ENCODE peak calls at places on chromosomes 4 and X, in nine cellular contexts. One of them, this sample, is unnamed.

GRCh38 chrX:38881727-38882126 is 80.5 kb downstream of the MID1IP1 start:
- DNase-seq in activated naive CD8-positive, alpha-beta T cell treated with anti-CD3 and anti-CD28 coated beads, Interleukin-2, amount 50 U/mL, for 24 hours: no peak
- DNase-seq in NCI-H774: no peak
- DNase-seq in occipital lobe: no peak
- DNase-seq in epithelial cell of esophagus: no peak
- DNase-seq in SK-MEL-5: no peak
- DNase-seq in T-helper 17 cell: no peak
- DNase-seq in activated gamma-delta T cell treated with Interleukin-2 at 50 U/mL for 16 hours: no peak
- DNase-seq in T-helper 22 cell: no peak
- DNase-seq in this sample: no peak

GRCh38 chr4:69858683-69859082 is 1.3 kb downstream of the SULT1E1 start:
- DNase-seq in activated naive CD8-positive, alpha-beta T cell treated with anti-CD3 and anti-CD28 coated beads, Interleukin-2, amount 50 U/mL, for 24 hours: no peak
- DNase-seq in occipital lobe: no peak
- DNase-seq in T-helper 22 cell: no peak
- DNase-seq in NCI-H774: peak; percentile 41
- DNase-seq in epithelial cell of esophagus: peak; percentile 90
- DNase-seq in activated gamma-delta T cell treated with Interleukin-2 at 50 U/mL for 16 hours: no peak
- DNase-seq in SK-MEL-5: no peak
- DNase-seq in T-helper 17 cell: no peak
- DNase-seq in this sample: peak; percentile 65

GRCh38 chr4:1579834-1580686 is 104.1 kb downstream of the FAM53A start:
- DNase-seq in T-helper 22 cell: no peak
- DNase-seq in SK-MEL-5: peak; percentile 91
- DNase-seq in activated gamma-delta T cell treated with Interleukin-2 at 50 U/mL for 16 hours: peak; percentile 91
- DNase-seq in epithelial cell of esophagus: peak; percentile 57
- DNase-seq in occipital lobe: peak; percentile 50
- DNase-seq in activated naive CD8-positive, alpha-beta T cell treated with anti-CD3 and anti-CD28 coated beads, Interleukin-2, amount 50 U/mL, for 24 hours: peak; percentile 90
- DNase-seq in NCI-H774: peak; percentile 54
- DNase-seq in T-helper 17 cell: peak; percentile 91
- DNase-seq in this sample: peak; percentile 67

GRCh38 chrX:46882266-46882665 is 30.0 kb upstream of the JADE3 start:
- DNase-seq in occipital lobe: no peak
- DNase-seq in T-helper 17 cell: no peak
- DNase-seq in activated gamma-delta T cell treated with Interleukin-2 at 50 U/mL for 16 hours: no peak
- DNase-seq in activated naive CD8-positive, alpha-beta T cell treated with anti-CD3 and anti-CD28 coated beads, Interleukin-2, amount 50 U/mL, for 24 hours: no peak
- DNase-seq in T-helper 22 cell: no peak
- DNase-seq in SK-MEL-5: no peak
- DNase-seq in NCI-H774: no peak
- DNase-seq in epithelial cell of esophagus: no peak
- DNase-seq in this sample: peak; percentile 75

GRCh38 chr4:31052519-31052918 is 332.4 kb downstream of the PCDH7 start:
- DNase-seq in epithelial cell of esophagus: no peak
- DNase-seq in activated gamma-delta T cell treated with Interleukin-2 at 50 U/mL for 16 hours: no peak
- DNase-seq in T-helper 17 cell: no peak
- DNase-seq in T-helper 22 cell: no peak
- DNase-seq in NCI-H774: no peak
- DNase-seq in occipital lobe: no peak
- DNase-seq in activated naive CD8-positive, alpha-beta T cell treated with anti-CD3 and anti-CD28 coated beads, Interleukin-2, amount 50 U/mL, for 24 hours: no peak
- DNase-seq in SK-MEL-5: peak; percentile 91
- DNase-seq in this sample: no peak

GRCh38 chr4:7798215-7798995 is 141.3 kb downstream of the AFAP1 start:
- DNase-seq in T-helper 17 cell: no peak
- DNase-seq in T-helper 22 cell: no peak
- DNase-seq in occipital lobe: no peak
- DNase-seq in epithelial cell of esophagus: no peak
- DNase-seq in activated gamma-delta T cell treated with Interleukin-2 at 50 U/mL for 16 hours: no peak
- DNase-seq in SK-MEL-5: peak; percentile 8
- DNase-seq in NCI-H774: no peak
- DNase-seq in activated naive CD8-positive, alpha-beta T cell treated with anti-CD3 and anti-CD28 coated beads, Interleukin-2, amount 50 U/mL, for 24 hours: no peak
- DNase-seq in this sample: peak; percentile 22

GRCh38 chr4:102344520-102344954 is 745 bp downstream of the SLC39A8 start:
- DNase-seq in SK-MEL-5: peak; percentile 26
- DNase-seq in activated gamma-delta T cell treated with Interleukin-2 at 50 U/mL for 16 hours: peak; percentile 56
- DNase-seq in T-helper 22 cell: peak; percentile 61
- DNase-seq in T-helper 17 cell: peak; percentile 60
- DNase-seq in NCI-H774: peak; percentile 7
- DNase-seq in occipital lobe: no peak
- DNase-seq in epithelial cell of esophagus: no peak
- DNase-seq in activated naive CD8-positive, alpha-beta T cell treated with anti-CD3 and anti-CD28 coated beads, Interleukin-2, amount 50 U/mL, for 24 hours: peak; percentile 74
- DNase-seq in this sample: peak; percentile 65

GRCh38 chr4:4542824-4543485 is 1.1 kb upstream of the STX18 start:
- DNase-seq in occipital lobe: no peak
- DNase-seq in SK-MEL-5: no peak
- DNase-seq in NCI-H774: no peak
- DNase-seq in activated naive CD8-positive, alpha-beta T cell treated with anti-CD3 and anti-CD28 coated beads, Interleukin-2, amount 50 U/mL, for 24 hours: no peak
- DNase-seq in activated gamma-delta T cell treated with Interleukin-2 at 50 U/mL for 16 hours: no peak
- DNase-seq in T-helper 17 cell: no peak
- DNase-seq in T-helper 22 cell: no peak
- DNase-seq in epithelial cell of esophagus: peak; percentile 8
- DNase-seq in this sample: no peak

GRCh38 chrX:108072746-108073145 is 18.6 kb downstream of the PSMD10 start:
- DNase-seq in NCI-H774: no peak
- DNase-seq in activated gamma-delta T cell treated with Interleukin-2 at 50 U/mL for 16 hours: no peak
- DNase-seq in occipital lobe: no peak
- DNase-seq in T-helper 22 cell: no peak
- DNase-seq in SK-MEL-5: no peak
- DNase-seq in T-helper 17 cell: no peak
- DNase-seq in epithelial cell of esophagus: no peak
- DNase-seq in activated naive CD8-positive, alpha-beta T cell treated with anti-CD3 and anti-CD28 coated beads, Interleukin-2, amount 50 U/mL, for 24 hours: no peak
- DNase-seq in this sample: no peak

GRCh38 chr4:174999407-174999806 is 81.2 kb downstream of the ADAM29 start:
- DNase-seq in NCI-H774: no peak
- DNase-seq in activated naive CD8-positive, alpha-beta T cell treated with anti-CD3 and anti-CD28 coated beads, Interleukin-2, amount 50 U/mL, for 24 hours: no peak
- DNase-seq in T-helper 22 cell: no peak
- DNase-seq in epithelial cell of esophagus: peak; percentile 57
- DNase-seq in T-helper 17 cell: no peak
- DNase-seq in SK-MEL-5: peak; percentile 75
- DNase-seq in activated gamma-delta T cell treated with Interleukin-2 at 50 U/mL for 16 hours: no peak
- DNase-seq in occipital lobe: no peak
- DNase-seq in this sample: no peak

GRCh38 chrX:45479835-45480422 is 279.3 kb upstream of the DIPK2B start:
- DNase-seq in NCI-H774: no peak
- DNase-seq in occipital lobe: no peak
- DNase-seq in T-helper 17 cell: no peak
- DNase-seq in activated naive CD8-positive, alpha-beta T cell treated with anti-CD3 and anti-CD28 coated beads, Interleukin-2, amount 50 U/mL, for 24 hours: no peak
- DNase-seq in epithelial cell of esophagus: peak; percentile 93
- DNase-seq in T-helper 22 cell: no peak
- DNase-seq in activated gamma-delta T cell treated with Interleukin-2 at 50 U/mL for 16 hours: no peak
- DNase-seq in SK-MEL-5: no peak
- DNase-seq in this sample: no peak

GRCh38 chr4:156294577-156294976 is 340.9 kb upstream of the CTSO start:
- DNase-seq in T-helper 22 cell: no peak
- DNase-seq in epithelial cell of esophagus: peak; percentile 84
- DNase-seq in activated naive CD8-positive, alpha-beta T cell treated with anti-CD3 and anti-CD28 coated beads, Interleukin-2, amount 50 U/mL, for 24 hours: no peak
- DNase-seq in occipital lobe: no peak
- DNase-seq in SK-MEL-5: peak; percentile 70
- DNase-seq in NCI-H774: peak; percentile 52
- DNase-seq in T-helper 17 cell: no peak
- DNase-seq in activated gamma-delta T cell treated with Interleukin-2 at 50 U/mL for 16 hours: no peak
- DNase-seq in this sample: peak; percentile 93

GRCh38 chr4:139619644-139620043 is 46.0 kb upstream of the MGST2 start:
- DNase-seq in NCI-H774: no peak
- DNase-seq in epithelial cell of esophagus: peak; percentile 62
- DNase-seq in T-helper 17 cell: no peak
- DNase-seq in activated naive CD8-positive, alpha-beta T cell treated with anti-CD3 and anti-CD28 coated beads, Interleukin-2, amount 50 U/mL, for 24 hours: no peak
- DNase-seq in occipital lobe: no peak
- DNase-seq in activated gamma-delta T cell treated with Interleukin-2 at 50 U/mL for 16 hours: no peak
- DNase-seq in SK-MEL-5: peak; percentile 62
- DNase-seq in T-helper 22 cell: no peak
- DNase-seq in this sample: peak; percentile 59

GRCh38 chr4:48796927-48797679 is 17.0 kb upstream of the FRYL start:
- DNase-seq in occipital lobe: no peak
- DNase-seq in activated gamma-delta T cell treated with Interleukin-2 at 50 U/mL for 16 hours: no peak
- DNase-seq in T-helper 22 cell: no peak
- DNase-seq in NCI-H774: no peak
- DNase-seq in epithelial cell of esophagus: no peak
- DNase-seq in activated naive CD8-positive, alpha-beta T cell treated with anti-CD3 and anti-CD28 coated beads, Interleukin-2, amount 50 U/mL, for 24 hours: no peak
- DNase-seq in T-helper 17 cell: no peak
- DNase-seq in SK-MEL-5: no peak
- DNase-seq in this sample: no peak

GRCh38 chrX:47743504-47743903 is 84.5 kb upstream of the UXT start:
- DNase-seq in T-helper 22 cell: no peak
- DNase-seq in activated gamma-delta T cell treated with Interleukin-2 at 50 U/mL for 16 hours: no peak
- DNase-seq in NCI-H774: no peak
- DNase-seq in activated naive CD8-positive, alpha-beta T cell treated with anti-CD3 and anti-CD28 coated beads, Interleukin-2, amount 50 U/mL, for 24 hours: no peak
- DNase-seq in occipital lobe: no peak
- DNase-seq in T-helper 17 cell: no peak
- DNase-seq in SK-MEL-5: no peak
- DNase-seq in epithelial cell of esophagus: peak; percentile 6
- DNase-seq in this sample: no peak

GRCh38 chr4:3124070-3124767 is 49.7 kb downstream of the HTT start:
- DNase-seq in T-helper 22 cell: no peak
- DNase-seq in NCI-H774: no peak
- DNase-seq in T-helper 17 cell: no peak
- DNase-seq in occipital lobe: no peak
- DNase-seq in activated naive CD8-positive, alpha-beta T cell treated with anti-CD3 and anti-CD28 coated beads, Interleukin-2, amount 50 U/mL, for 24 hours: no peak
- DNase-seq in activated gamma-delta T cell treated with Interleukin-2 at 50 U/mL for 16 hours: no peak
- DNase-seq in epithelial cell of esophagus: no peak
- DNase-seq in SK-MEL-5: no peak
- DNase-seq in this sample: peak; percentile 28

GRCh38 chr4:105291920-105292319 is 145.2 kb downstream of the TET2 start:
- DNase-seq in SK-MEL-5: no peak
- DNase-seq in activated naive CD8-positive, alpha-beta T cell treated with anti-CD3 and anti-CD28 coated beads, Interleukin-2, amount 50 U/mL, for 24 hours: no peak
- DNase-seq in epithelial cell of esophagus: no peak
- DNase-seq in T-helper 17 cell: no peak
- DNase-seq in activated gamma-delta T cell treated with Interleukin-2 at 50 U/mL for 16 hours: no peak
- DNase-seq in occipital lobe: no peak
- DNase-seq in NCI-H774: no peak
- DNase-seq in T-helper 22 cell: no peak
- DNase-seq in this sample: no peak

GRCh38 chr4:53461244-53461643 is 83.8 kb downstream of the FIP1L1 start:
- DNase-seq in activated naive CD8-positive, alpha-beta T cell treated with anti-CD3 and anti-CD28 coated beads, Interleukin-2, amount 50 U/mL, for 24 hours: no peak
- DNase-seq in activated gamma-delta T cell treated with Interleukin-2 at 50 U/mL for 16 hours: no peak
- DNase-seq in occipital lobe: no peak
- DNase-seq in SK-MEL-5: no peak
- DNase-seq in epithelial cell of esophagus: no peak
- DNase-seq in NCI-H774: no peak
- DNase-seq in T-helper 22 cell: no peak
- DNase-seq in T-helper 17 cell: no peak
- DNase-seq in this sample: no peak

GRCh38 chrX:38103857-38104812 is 97.8 kb downstream of the SYTL5 start:
- DNase-seq in occipital lobe: no peak
- DNase-seq in epithelial cell of esophagus: no peak
- DNase-seq in T-helper 22 cell: no peak
- DNase-seq in SK-MEL-5: no peak
- DNase-seq in T-helper 17 cell: no peak
- DNase-seq in activated gamma-delta T cell treated with Interleukin-2 at 50 U/mL for 16 hours: no peak
- DNase-seq in activated naive CD8-positive, alpha-beta T cell treated with anti-CD3 and anti-CD28 coated beads, Interleukin-2, amount 50 U/mL, for 24 hours: no peak
- DNase-seq in NCI-H774: no peak
- DNase-seq in this sample: no peak

GRCh38 chr4:16268290-16268689 is 42.0 kb upstream of the TAPT1 start:
- DNase-seq in NCI-H774: no peak
- DNase-seq in T-helper 17 cell: no peak
- DNase-seq in activated naive CD8-positive, alpha-beta T cell treated with anti-CD3 and anti-CD28 coated beads, Interleukin-2, amount 50 U/mL, for 24 hours: no peak
- DNase-seq in T-helper 22 cell: no peak
- DNase-seq in epithelial cell of esophagus: no peak
- DNase-seq in occipital lobe: no peak
- DNase-seq in SK-MEL-5: no peak
- DNase-seq in activated gamma-delta T cell treated with Interleukin-2 at 50 U/mL for 16 hours: no peak
- DNase-seq in this sample: no peak

GRCh38 chrX:136839196-136839595 is 41.3 kb downstream of the RBMX start:
- DNase-seq in NCI-H774: no peak
- DNase-seq in T-helper 17 cell: no peak
- DNase-seq in activated naive CD8-positive, alpha-beta T cell treated with anti-CD3 and anti-CD28 coated beads, Interleukin-2, amount 50 U/mL, for 24 hours: no peak
- DNase-seq in SK-MEL-5: no peak
- DNase-seq in occipital lobe: no peak
- DNase-seq in T-helper 22 cell: no peak
- DNase-seq in activated gamma-delta T cell treated with Interleukin-2 at 50 U/mL for 16 hours: no peak
- DNase-seq in epithelial cell of esophagus: no peak
- DNase-seq in this sample: no peak

GRCh38 chrX:140508958-140509357 is 4.1 kb upstream of the SOX3 start:
- DNase-seq in activated gamma-delta T cell treated with Interleukin-2 at 50 U/mL for 16 hours: no peak
- DNase-seq in activated naive CD8-positive, alpha-beta T cell treated with anti-CD3 and anti-CD28 coated beads, Interleukin-2, amount 50 U/mL, for 24 hours: no peak
- DNase-seq in T-helper 17 cell: no peak
- DNase-seq in T-helper 22 cell: no peak
- DNase-seq in SK-MEL-5: no peak
- DNase-seq in occipital lobe: no peak
- DNase-seq in NCI-H774: no peak
- DNase-seq in epithelial cell of esophagus: no peak
- DNase-seq in this sample: no peak

GRCh38 chrX:19698125-19698524 is 182.8 kb upstream of the MAP3K15 start:
- DNase-seq in epithelial cell of esophagus: peak; percentile 24
- DNase-seq in occipital lobe: no peak
- DNase-seq in activated gamma-delta T cell treated with Interleukin-2 at 50 U/mL for 16 hours: no peak
- DNase-seq in SK-MEL-5: no peak
- DNase-seq in T-helper 17 cell: no peak
- DNase-seq in T-helper 22 cell: no peak
- DNase-seq in NCI-H774: no peak
- DNase-seq in activated naive CD8-positive, alpha-beta T cell treated with anti-CD3 and anti-CD28 coated beads, Interleukin-2, amount 50 U/mL, for 24 hours: no peak
- DNase-seq in this sample: no peak

GRCh38 chr4:73341454-73341853 is 62.6 kb upstream of the ALB start:
- DNase-seq in activated naive CD8-positive, alpha-beta T cell treated with anti-CD3 and anti-CD28 coated beads, Interleukin-2, amount 50 U/mL, for 24 hours: no peak
- DNase-seq in activated gamma-delta T cell treated with Interleukin-2 at 50 U/mL for 16 hours: no peak
- DNase-seq in T-helper 17 cell: no peak
- DNase-seq in T-helper 22 cell: no peak
- DNase-seq in occipital lobe: peak; percentile 22
- DNase-seq in SK-MEL-5: peak; percentile 73
- DNase-seq in NCI-H774: peak; percentile 66
- DNase-seq in epithelial cell of esophagus: peak; percentile 78
- DNase-seq in this sample: peak; percentile 28

GRCh38 chrX:1388651-1389050 is 3.3 kb downstream of the SLC25A6 start:
- DNase-seq in activated gamma-delta T cell treated with Interleukin-2 at 50 U/mL for 16 hours: no peak
- DNase-seq in activated naive CD8-positive, alpha-beta T cell treated with anti-CD3 and anti-CD28 coated beads, Interleukin-2, amount 50 U/mL, for 24 hours: no peak
- DNase-seq in SK-MEL-5: no peak
- DNase-seq in T-helper 22 cell: no peak
- DNase-seq in epithelial cell of esophagus: no peak
- DNase-seq in T-helper 17 cell: no peak
- DNase-seq in occipital lobe: no peak
- DNase-seq in NCI-H774: no peak
- DNase-seq in this sample: no peak

GRCh38 chr4:118772149-118773081 is 63.5 kb downstream of the SEC24D start:
- DNase-seq in occipital lobe: no peak
- DNase-seq in NCI-H774: peak; percentile 3
- DNase-seq in SK-MEL-5: peak; percentile 57
- DNase-seq in epithelial cell of esophagus: peak; percentile 63
- DNase-seq in T-helper 22 cell: no peak
- DNase-seq in activated gamma-delta T cell treated with Interleukin-2 at 50 U/mL for 16 hours: no peak
- DNase-seq in activated naive CD8-positive, alpha-beta T cell treated with anti-CD3 and anti-CD28 coated beads, Interleukin-2, amount 50 U/mL, for 24 hours: no peak
- DNase-seq in T-helper 17 cell: no peak
- DNase-seq in this sample: peak; percentile 68

GRCh38 chrX:119690921-119691716 is 1.8 kb downstream of the SEPTIN6 start:
- DNase-seq in T-helper 17 cell: no peak
- DNase-seq in T-helper 22 cell: peak; percentile 46
- DNase-seq in activated gamma-delta T cell treated with Interleukin-2 at 50 U/mL for 16 hours: no peak
- DNase-seq in occipital lobe: no peak
- DNase-seq in activated naive CD8-positive, alpha-beta T cell treated with anti-CD3 and anti-CD28 coated beads, Interleukin-2, amount 50 U/mL, for 24 hours: no peak
- DNase-seq in NCI-H774: no peak
- DNase-seq in SK-MEL-5: peak; percentile 37
- DNase-seq in epithelial cell of esophagus: peak; percentile 46
- DNase-seq in this sample: peak; percentile 33

GRCh38 chr4:140103676-140104075 is 50.3 kb downstream of the MAML3 start:
- DNase-seq in activated naive CD8-positive, alpha-beta T cell treated with anti-CD3 and anti-CD28 coated beads, Interleukin-2, amount 50 U/mL, for 24 hours: peak; percentile 45
- DNase-seq in T-helper 17 cell: no peak
- DNase-seq in SK-MEL-5: no peak
- DNase-seq in NCI-H774: no peak
- DNase-seq in occipital lobe: no peak
- DNase-seq in activated gamma-delta T cell treated with Interleukin-2 at 50 U/mL for 16 hours: peak; percentile 16
- DNase-seq in T-helper 22 cell: peak; percentile 49
- DNase-seq in epithelial cell of esophagus: peak; percentile 56
- DNase-seq in this sample: peak; percentile 23

GRCh38 chr4:82998898-82999297 is 11.7 kb downstream of the LIN54 start:
- DNase-seq in T-helper 17 cell: no peak
- DNase-seq in epithelial cell of esophagus: no peak
- DNase-seq in T-helper 22 cell: no peak
- DNase-seq in SK-MEL-5: no peak
- DNase-seq in NCI-H774: no peak
- DNase-seq in activated naive CD8-positive, alpha-beta T cell treated with anti-CD3 and anti-CD28 coated beads, Interleukin-2, amount 50 U/mL, for 24 hours: no peak
- DNase-seq in occipital lobe: no peak
- DNase-seq in activated gamma-delta T cell treated with Interleukin-2 at 50 U/mL for 16 hours: no peak
- DNase-seq in this sample: no peak

GRCh38 chr4:142021761-142022160 is 385.4 kb downstream of the IL15 start:
- DNase-seq in activated gamma-delta T cell treated with Interleukin-2 at 50 U/mL for 16 hours: no peak
- DNase-seq in occipital lobe: no peak
- DNase-seq in T-helper 22 cell: no peak
- DNase-seq in activated naive CD8-positive, alpha-beta T cell treated with anti-CD3 and anti-CD28 coated beads, Interleukin-2, amount 50 U/mL, for 24 hours: no peak
- DNase-seq in NCI-H774: no peak
- DNase-seq in epithelial cell of esophagus: no peak
- DNase-seq in T-helper 17 cell: no peak
- DNase-seq in SK-MEL-5: peak; percentile 50
- DNase-seq in this sample: no peak

GRCh38 chrX:44705817-44706551 is 137.8 kb upstream of the DUSP21 start:
- DNase-seq in activated gamma-delta T cell treated with Interleukin-2 at 50 U/mL for 16 hours: no peak
- DNase-seq in activated naive CD8-positive, alpha-beta T cell treated with anti-CD3 and anti-CD28 coated beads, Interleukin-2, amount 50 U/mL, for 24 hours: no peak
- DNase-seq in SK-MEL-5: no peak
- DNase-seq in occipital lobe: no peak
- DNase-seq in epithelial cell of esophagus: no peak
- DNase-seq in T-helper 17 cell: no peak
- DNase-seq in T-helper 22 cell: no peak
- DNase-seq in NCI-H774: no peak
- DNase-seq in this sample: no peak

This sample was measured in A673.